ENCODE peak calls at places on chromosomes 4 and X, in eight cellular contexts. One of them, this sample, is unnamed.

GRCh38 chr4:73586040-73586439 is 34.2 kb downstream of the RASSF6 start:
- DNase-seq in fibroblast of mammary gland: peak; percentile 41
- DNase-seq in HFF-Myc: no peak
- DNase-seq in lower lobe of right lung: no peak
- DNase-seq in ovary: no peak
- DNase-seq in A549: no peak
- DNase-seq in fibroblast of pulmonary artery: no peak
- DNase-seq in psoas muscle: no peak
- DNase-seq in this sample: peak; percentile 68

GRCh38 chr4:98466868-98467599 is 191.4 kb downstream of the TSPAN5 start:
- DNase-seq in fibroblast of mammary gland: no peak
- DNase-seq in fibroblast of pulmonary artery: no peak
- DNase-seq in ovary: no peak
- DNase-seq in psoas muscle: no peak
- DNase-seq in A549: no peak
- DNase-seq in HFF-Myc: no peak
- DNase-seq in lower lobe of right lung: no peak
- DNase-seq in this sample: peak; percentile 56

GRCh38 chr4:110533940-110534339 is 58.0 kb downstream of the ENPEP start:
- DNase-seq in HFF-Myc: peak; percentile 87
- DNase-seq in lower lobe of right lung: no peak
- DNase-seq in A549: peak; percentile 83
- DNase-seq in fibroblast of mammary gland: peak; percentile 99
- DNase-seq in fibroblast of pulmonary artery: peak; percentile 98
- DNase-seq in psoas muscle: no peak
- DNase-seq in ovary: no peak
- DNase-seq in this sample: peak; percentile 99

GRCh38 chr4:97910005-97910404 is 233.3 kb downstream of the STPG2 start:
- DNase-seq in HFF-Myc: no peak
- DNase-seq in psoas muscle: no peak
- DNase-seq in lower lobe of right lung: no peak
- DNase-seq in A549: peak; percentile 10
- DNase-seq in fibroblast of pulmonary artery: no peak
- DNase-seq in ovary: no peak
- DNase-seq in fibroblast of mammary gland: no peak
- DNase-seq in this sample: peak; percentile 3

GRCh38 chr4:82939414-82939813 is 38.9 kb downstream of the THAP9 start:
- DNase-seq in fibroblast of pulmonary artery: no peak
- DNase-seq in psoas muscle: no peak
- DNase-seq in ovary: no peak
- DNase-seq in A549: no peak
- DNase-seq in HFF-Myc: no peak
- DNase-seq in fibroblast of mammary gland: no peak
- DNase-seq in lower lobe of right lung: no peak
- DNase-seq in this sample: no peak

GRCh38 chr4:110005461-110006056 is 92.9 kb downstream of the EGF start:
- DNase-seq in HFF-Myc: peak; percentile 54
- DNase-seq in ovary: no peak
- DNase-seq in lower lobe of right lung: no peak
- DNase-seq in psoas muscle: no peak
- DNase-seq in fibroblast of pulmonary artery: peak; percentile 87
- DNase-seq in fibroblast of mammary gland: peak; percentile 78
- DNase-seq in A549: peak; percentile 64
- DNase-seq in this sample: peak; percentile 82

GRCh38 chr4:184668511-184669114 is 19.1 kb downstream of the PRIMPOL start:
- DNase-seq in psoas muscle: no peak
- DNase-seq in fibroblast of pulmonary artery: peak; percentile 33
- DNase-seq in A549: no peak
- DNase-seq in HFF-Myc: no peak
- DNase-seq in fibroblast of mammary gland: peak; percentile 24
- DNase-seq in lower lobe of right lung: no peak
- DNase-seq in ovary: no peak
- DNase-seq in this sample: no peak

GRCh38 chr4:46386570-46386969 is 3.4 kb downstream of the GABRA2 start:
- DNase-seq in psoas muscle: no peak
- DNase-seq in HFF-Myc: no peak
- DNase-seq in lower lobe of right lung: no peak
- DNase-seq in fibroblast of pulmonary artery: peak; percentile 18
- DNase-seq in ovary: no peak
- DNase-seq in A549: no peak
- DNase-seq in fibroblast of mammary gland: peak; percentile 4
- DNase-seq in this sample: no peak

GRCh38 chr4:147481577-147482109 is 746 bp downstream of the EDNRA start:
- DNase-seq in fibroblast of mammary gland: no peak
- DNase-seq in ovary: peak; percentile 54
- DNase-seq in fibroblast of pulmonary artery: no peak
- DNase-seq in lower lobe of right lung: no peak
- DNase-seq in HFF-Myc: no peak
- DNase-seq in psoas muscle: no peak
- DNase-seq in A549: no peak
- DNase-seq in this sample: no peak

GRCh38 chr4:148391056-148391455 is 51.2 kb downstream of the NR3C2 start:
- DNase-seq in A549: no peak
- DNase-seq in fibroblast of mammary gland: peak; percentile 3
- DNase-seq in psoas muscle: no peak
- DNase-seq in ovary: no peak
- DNase-seq in fibroblast of pulmonary artery: no peak
- DNase-seq in HFF-Myc: no peak
- DNase-seq in lower lobe of right lung: no peak
- DNase-seq in this sample: no peak

GRCh38 chr4:171793723-171794122 is 19.5 kb upstream of the GALNTL6 start:
- DNase-seq in ovary: no peak
- DNase-seq in lower lobe of right lung: no peak
- DNase-seq in fibroblast of pulmonary artery: no peak
- DNase-seq in A549: no peak
- DNase-seq in psoas muscle: no peak
- DNase-seq in HFF-Myc: no peak
- DNase-seq in fibroblast of mammary gland: no peak
- DNase-seq in this sample: no peak

DNA sequence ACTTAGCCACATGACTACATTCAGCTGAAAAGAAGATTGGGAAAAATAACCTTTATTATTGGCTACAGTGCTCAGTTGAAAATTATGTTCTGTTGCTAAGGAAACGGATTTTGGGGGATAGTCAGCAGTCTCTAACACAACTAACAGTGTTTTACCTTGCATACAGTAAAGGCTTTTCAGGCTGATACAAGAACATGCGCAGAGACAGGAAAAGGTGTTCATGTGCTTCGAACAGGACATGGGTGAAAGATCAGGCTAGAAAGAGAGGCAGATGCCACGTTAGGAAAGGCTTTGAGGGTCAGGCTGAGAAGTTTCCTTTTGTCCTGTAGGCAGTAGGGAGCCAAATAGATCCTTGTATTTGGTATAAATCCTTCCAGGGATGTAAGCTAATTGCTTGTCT is 14.8 kb upstream of the RHOH start:
- DNase-seq in ovary: no peak
- DNase-seq in fibroblast of mammary gland: no peak
- DNase-seq in HFF-Myc: no peak
- DNase-seq in lower lobe of right lung: no peak
- DNase-seq in psoas muscle: no peak
- DNase-seq in A549: no peak
- DNase-seq in fibroblast of pulmonary artery: no peak
- DNase-seq in this sample: no peak
- H3K4me3 ChIP-seq in ovary: no peak overlapping the region
- H3K4me3 ChIP-seq in fibroblast of mammary gland: no peak overlapping the region
- H3K4me3 ChIP-seq in HFF-Myc: no peak overlapping the region
- H3K4me3 ChIP-seq in lower lobe of right lung: no peak overlapping the region
- H3K4me3 ChIP-seq in psoas muscle: no peak overlapping the region
- H3K4me3 ChIP-seq in A549: no peak overlapping the region
- H3K4me3 ChIP-seq in fibroblast of pulmonary artery: no peak overlapping the region
- H3K4me3 ChIP-seq in this sample: no peak overlapping the region

GRCh38 chrX:46180258-46180687 is 364.9 kb downstream of the ZNF674 start:
- DNase-seq in fibroblast of pulmonary artery: peak; percentile 68
- DNase-seq in HFF-Myc: peak; percentile 74
- DNase-seq in lower lobe of right lung: no peak
- DNase-seq in psoas muscle: no peak
- DNase-seq in fibroblast of mammary gland: peak; percentile 89
- DNase-seq in ovary: no peak
- DNase-seq in A549: peak; percentile 60
- DNase-seq in this sample: peak; percentile 71
- TF ChIP-seq CTCF in fibroblast of pulmonary artery: no peak
- TF ChIP-seq CTCF in HFF-Myc: no peak
- TF ChIP-seq CTCF in lower lobe of right lung: no peak
- TF ChIP-seq CTCF in psoas muscle: no peak
- TF ChIP-seq CTCF in fibroblast of mammary gland: peak; percentile 10
- TF ChIP-seq CTCF in ovary: no peak
- TF ChIP-seq CTCF in A549: no peak
- TF ChIP-seq CTCF in this sample: no peak

GRCh38 chr4:129350800-129351199 is 254.8 kb downstream of the C4orf33 start:
- DNase-seq in HFF-Myc: no peak
- DNase-seq in A549: no peak
- DNase-seq in lower lobe of right lung: no peak
- DNase-seq in fibroblast of mammary gland: peak; percentile 32
- DNase-seq in fibroblast of pulmonary artery: no peak
- DNase-seq in psoas muscle: no peak
- DNase-seq in ovary: no peak
- DNase-seq in this sample: peak; percentile 79
- H3K4me3 ChIP-seq in HFF-Myc: no peak overlapping the region
- H3K4me3 ChIP-seq in A549: no peak overlapping the region
- H3K4me3 ChIP-seq in lower lobe of right lung: no peak overlapping the region
- H3K4me3 ChIP-seq in fibroblast of mammary gland: no peak overlapping the region
- H3K4me3 ChIP-seq in fibroblast of pulmonary artery: no peak overlapping the region
- H3K4me3 ChIP-seq in psoas muscle: no peak overlapping the region
- H3K4me3 ChIP-seq in ovary: no peak overlapping the region
- H3K4me3 ChIP-seq in this sample: no peak overlapping the region

GRCh38 chrX:71098951-71099506 is 3.4 kb downstream of the FOXO4 start:
- DNase-seq in HFF-Myc: no peak
- DNase-seq in psoas muscle: no peak
- DNase-seq in A549: no peak
- DNase-seq in fibroblast of pulmonary artery: no peak
- DNase-seq in lower lobe of right lung: no peak
- DNase-seq in fibroblast of mammary gland: no peak
- DNase-seq in ovary: no peak
- DNase-seq in this sample: no peak

GRCh38 chrX:71099736-71100135 is 4.1 kb downstream of the FOXO4 start:
- DNase-seq in fibroblast of mammary gland: no peak
- DNase-seq in A549: no peak
- DNase-seq in HFF-Myc: no peak
- DNase-seq in psoas muscle: no peak
- DNase-seq in fibroblast of pulmonary artery: no peak
- DNase-seq in ovary: no peak
- DNase-seq in lower lobe of right lung: no peak
- DNase-seq in this sample: no peak

GRCh38 chrX:71096702-71097032 is 1.0 kb downstream of the FOXO4 start:
- DNase-seq in psoas muscle: peak; percentile 49
- DNase-seq in lower lobe of right lung: no peak
- DNase-seq in HFF-Myc: no peak
- DNase-seq in fibroblast of pulmonary artery: no peak
- DNase-seq in A549: no peak
- DNase-seq in ovary: no peak
- DNase-seq in fibroblast of mammary gland: no peak
- DNase-seq in this sample: no peak

GRCh38 chrX:71095971-71096701 is 485 bp downstream of the FOXO4 start:
- DNase-seq in fibroblast of pulmonary artery: no peak
- DNase-seq in lower lobe of right lung: no peak
- DNase-seq in fibroblast of mammary gland: peak; percentile 28
- DNase-seq in ovary: peak; percentile 44
- DNase-seq in psoas muscle: no peak
- DNase-seq in A549: no peak
- DNase-seq in HFF-Myc: no peak
- DNase-seq in this sample: peak; percentile 6

GRCh38 chrX:71098302-71098701 is 2.7 kb downstream of the FOXO4 start:
- DNase-seq in HFF-Myc: no peak
- DNase-seq in fibroblast of pulmonary artery: peak; percentile 47
- DNase-seq in fibroblast of mammary gland: peak; percentile 42
- DNase-seq in A549: peak; percentile 55
- DNase-seq in ovary: peak; percentile 47
- DNase-seq in lower lobe of right lung: peak; percentile 67
- DNase-seq in psoas muscle: peak; percentile 64
- DNase-seq in this sample: peak; percentile 13
- TF ChIP-seq CTCF in HFF-Myc: peak; percentile 51
- TF ChIP-seq CTCF in fibroblast of pulmonary artery: peak; percentile 45
- TF ChIP-seq CTCF in fibroblast of mammary gland: peak; percentile 37
- TF ChIP-seq CTCF in A549: peak; percentile 41
- TF ChIP-seq CTCF in ovary: peak; percentile 39
- TF ChIP-seq CTCF in lower lobe of right lung: peak; percentile 55
- TF ChIP-seq CTCF in psoas muscle: peak; percentile 42
- TF ChIP-seq CTCF in this sample: peak; percentile 34

GRCh38 chr4:118888666-118889312 is at the start of gene SYNPO2:
- DNase-seq in ovary: peak; percentile 91
- DNase-seq in fibroblast of mammary gland: peak; percentile 81
- DNase-seq in fibroblast of pulmonary artery: peak; percentile 92
- DNase-seq in lower lobe of right lung: peak; percentile 68
- DNase-seq in A549: peak; percentile 54
- DNase-seq in HFF-Myc: no peak
- DNase-seq in psoas muscle: peak; percentile 87
- DNase-seq in this sample: peak; percentile 61
- H3K4me3 ChIP-seq in ovary: peak within 1 kb of the TSS; percentile 66
- H3K4me3 ChIP-seq in fibroblast of mammary gland: peak within 1 kb of the TSS; percentile 52
- H3K4me3 ChIP-seq in fibroblast of pulmonary artery: peak within 1 kb of the TSS; percentile 67
- H3K4me3 ChIP-seq in lower lobe of right lung: peak within 1 kb of the TSS; percentile 45
- H3K4me3 ChIP-seq in A549: peak within 1 kb of the TSS; percentile 40
- H3K4me3 ChIP-seq in HFF-Myc: peak within 1 kb of the TSS; percentile 54
- H3K4me3 ChIP-seq in psoas muscle: peak within 1 kb of the TSS; percentile 75
- H3K4me3 ChIP-seq in this sample: peak within 1 kb of the TSS; percentile 37

GRCh38 chr4:174873931-174874330 is 44.2 kb upstream of the ADAM29 start:
- DNase-seq in A549: peak; percentile 7
- DNase-seq in lower lobe of right lung: no peak
- DNase-seq in fibroblast of pulmonary artery: no peak
- DNase-seq in psoas muscle: no peak
- DNase-seq in fibroblast of mammary gland: peak; percentile 4
- DNase-seq in HFF-Myc: no peak
- DNase-seq in ovary: no peak
- DNase-seq in this sample: peak; percentile 13
- TF ChIP-seq CTCF in A549: peak; percentile 28
- TF ChIP-seq CTCF in lower lobe of right lung: no peak
- TF ChIP-seq CTCF in fibroblast of pulmonary artery: no peak
- TF ChIP-seq CTCF in psoas muscle: no peak
- TF ChIP-seq CTCF in fibroblast of mammary gland: peak; percentile 15
- TF ChIP-seq CTCF in HFF-Myc: no peak
- TF ChIP-seq CTCF in ovary: no peak
- TF ChIP-seq CTCF in this sample: peak; percentile 20

GRCh38 chr4:30716158-30716557 is 4.0 kb upstream of the PCDH7 start:
- DNase-seq in fibroblast of mammary gland: peak; percentile 63
- DNase-seq in psoas muscle: no peak
- DNase-seq in ovary: no peak
- DNase-seq in A549: peak; percentile 14
- DNase-seq in fibroblast of pulmonary artery: peak; percentile 63
- DNase-seq in lower lobe of right lung: no peak
- DNase-seq in HFF-Myc: no peak
- DNase-seq in this sample: peak; percentile 50
- H3K4me3 ChIP-seq in fibroblast of mammary gland: peak overlapping the region; percentile 62
- H3K4me3 ChIP-seq in psoas muscle: peak overlapping the region; percentile 46
- H3K4me3 ChIP-seq in ovary: peak overlapping the region; percentile 57
- H3K4me3 ChIP-seq in A549: peak overlapping the region; percentile 41
- H3K4me3 ChIP-seq in fibroblast of pulmonary artery: peak overlapping the region; percentile 69
- H3K4me3 ChIP-seq in lower lobe of right lung: peak overlapping the region; percentile 41
- H3K4me3 ChIP-seq in HFF-Myc: no peak overlapping the region
- H3K4me3 ChIP-seq in this sample: peak overlapping the region; percentile 55

DNA sequence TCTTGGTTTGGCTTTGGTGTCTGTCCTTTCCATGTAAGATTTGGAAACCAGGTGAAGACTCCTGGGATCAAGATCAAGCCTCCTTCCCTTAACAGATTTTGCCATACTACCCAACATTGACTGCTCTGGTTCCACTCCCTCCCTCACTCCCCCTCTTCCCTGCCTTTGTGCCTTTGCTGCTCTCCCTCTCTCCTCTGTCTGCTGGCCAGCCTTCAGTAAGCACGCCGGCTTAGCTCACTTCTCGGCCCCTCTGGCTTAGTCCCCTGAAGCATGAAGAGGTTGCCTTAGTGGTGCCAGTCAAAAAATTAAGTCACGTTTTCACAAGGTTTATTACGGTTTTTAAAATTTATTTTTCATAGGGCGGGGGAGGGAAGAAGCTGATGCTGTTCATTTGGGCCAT is 6.0 kb downstream of the GRIA3 start:
- DNase-seq in lower lobe of right lung: no peak
- DNase-seq in fibroblast of pulmonary artery: no peak
- DNase-seq in ovary: no peak
- DNase-seq in psoas muscle: no peak
- DNase-seq in A549: no peak
- DNase-seq in HFF-Myc: no peak
- DNase-seq in fibroblast of mammary gland: no peak
- DNase-seq in this sample: no peak
- TF ChIP-seq CTCF in lower lobe of right lung: no peak
- TF ChIP-seq CTCF in fibroblast of pulmonary artery: no peak
- TF ChIP-seq CTCF in ovary: no peak
- TF ChIP-seq CTCF in psoas muscle: no peak
- TF ChIP-seq CTCF in A549: no peak
- TF ChIP-seq CTCF in HFF-Myc: no peak
- TF ChIP-seq CTCF in fibroblast of mammary gland: no peak
- TF ChIP-seq CTCF in this sample: no peak